ENCODE peak calls at places on chromosome 4, in four cellular contexts. One of them, this sample, is unnamed.

GRCh38 chr4:5152521-5152920 is 101.2 kb downstream of the STK32B start:
- DNase-seq in nephron progenitor cell: no peak
- DNase-seq in HTR-8/SVneo: no peak
- DNase-seq in kidney tubule cell: no peak
- DNase-seq in this sample: no peak

GRCh38 chr4:105215609-105216313 is 69.1 kb downstream of the TET2 start:
- DNase-seq in nephron progenitor cell: no peak
- DNase-seq in HTR-8/SVneo: no peak
- DNase-seq in kidney tubule cell: peak
- DNase-seq in this sample: peak

GRCh38 chr4:185801471-185801870 is 10.5 kb downstream of the SORBS2 start:
- DNase-seq in nephron progenitor cell: no peak
- DNase-seq in HTR-8/SVneo: no peak
- DNase-seq in kidney tubule cell: no peak
- DNase-seq in this sample: no peak

GRCh38 chr4:68499021-68499420 is 51.8 kb downstream of the TMPRSS11E start:
- DNase-seq in nephron progenitor cell: no peak
- DNase-seq in HTR-8/SVneo: no peak
- DNase-seq in kidney tubule cell: no peak
- DNase-seq in this sample: no peak

GRCh38 chr4:185711764-185712163 is 100.2 kb downstream of the SORBS2 start:
- DNase-seq in nephron progenitor cell: no peak
- DNase-seq in HTR-8/SVneo: no peak
- DNase-seq in kidney tubule cell: peak
- DNase-seq in this sample: no peak

GRCh38 chr4:75011131-75011795 is 78.3 kb downstream of the PARM1 start:
- DNase-seq in nephron progenitor cell: no peak
- DNase-seq in HTR-8/SVneo: no peak
- DNase-seq in kidney tubule cell: peak
- DNase-seq in this sample: no peak

GRCh38 chr4:11367371-11367770 is 61.3 kb downstream of the HS3ST1 start:
- DNase-seq in nephron progenitor cell: no peak
- DNase-seq in HTR-8/SVneo: no peak
- DNase-seq in kidney tubule cell: no peak
- DNase-seq in this sample: peak

GRCh38 chr4:148573284-148573683 is 131.1 kb upstream of the NR3C2 start:
- DNase-seq in nephron progenitor cell: no peak
- DNase-seq in HTR-8/SVneo: no peak
- DNase-seq in kidney tubule cell: peak
- DNase-seq in this sample: no peak

GRCh38 chr4:127732623-127733199 is 2.5 kb downstream of the SLC25A31 start:
- DNase-seq in nephron progenitor cell: no peak
- DNase-seq in HTR-8/SVneo: peak
- DNase-seq in kidney tubule cell: peak
- DNase-seq in this sample: peak

GRCh38 chr4:168645933-168646768 is 149.3 kb downstream of the PALLD start:
- DNase-seq in nephron progenitor cell: no peak
- DNase-seq in HTR-8/SVneo: no peak
- DNase-seq in kidney tubule cell: no peak
- DNase-seq in this sample: peak

This sample was measured in astrocyte of the hippocampus.